ENCODE peak calls at places on chromosome 21, in six cellular contexts. One of them, this sample, is unnamed.

GRCh38 chr21:43975469-43976098 is 36.5 kb upstream of the TRAPPC10 start:
- DNase-seq in aorta: peak
- DNase-seq in mesenteric fat pad: no peak
- DNase-seq in GM04503: no peak
- DNase-seq in AG09319: peak
- DNase-seq in OCI-LY7: peak
- DNase-seq in this sample: peak

GRCh38 chr21:45309069-45309521 is 21.4 kb upstream of the POFUT2 start:
- DNase-seq in aorta: peak
- DNase-seq in mesenteric fat pad: no peak
- DNase-seq in GM04503: no peak
- DNase-seq in AG09319: no peak
- DNase-seq in OCI-LY7: peak
- DNase-seq in this sample: no peak

GRCh38 chr21:42568377-42568776 is 54.7 kb downstream of the SLC37A1 start:
- DNase-seq in aorta: peak
- DNase-seq in mesenteric fat pad: peak
- DNase-seq in GM04503: no peak
- DNase-seq in AG09319: no peak
- DNase-seq in OCI-LY7: no peak
- DNase-seq in this sample: no peak

GRCh38 chr21:46111857-46112730 is 14.2 kb downstream of the COL6A2 start:
- DNase-seq in aorta: peak
- DNase-seq in mesenteric fat pad: peak
- DNase-seq in GM04503: no peak
- DNase-seq in AG09319: no peak
- DNase-seq in OCI-LY7: no peak
- DNase-seq in this sample: no peak

GRCh38 chr21:42527127-42527488 is 13.5 kb downstream of the SLC37A1 start:
- DNase-seq in aorta: no peak
- DNase-seq in mesenteric fat pad: peak
- DNase-seq in GM04503: no peak
- DNase-seq in AG09319: no peak
- DNase-seq in OCI-LY7: no peak
- DNase-seq in this sample: no peak

GRCh38 chr21:32256873-32257620 is 21.8 kb downstream of the MIS18A start:
- DNase-seq in aorta: peak
- DNase-seq in mesenteric fat pad: no peak
- DNase-seq in GM04503: peak
- DNase-seq in AG09319: peak
- DNase-seq in OCI-LY7: no peak
- DNase-seq in this sample: peak

GRCh38 chr21:16180613-16181012 is 450.8 kb downstream of the USP25 start:
- DNase-seq in aorta: no peak
- DNase-seq in mesenteric fat pad: no peak
- DNase-seq in GM04503: no peak
- DNase-seq in AG09319: no peak
- DNase-seq in OCI-LY7: no peak
- DNase-seq in this sample: no peak

GRCh38 chr21:15224346-15225086 is 159.7 kb upstream of the NRIP1 start:
- DNase-seq in aorta: no peak
- DNase-seq in mesenteric fat pad: no peak
- DNase-seq in GM04503: peak
- DNase-seq in AG09319: peak
- DNase-seq in OCI-LY7: no peak
- DNase-seq in this sample: peak

GRCh38 chr21:32624726-32625125 is 12.5 kb upstream of the CFAP298 start:
- DNase-seq in aorta: no peak
- DNase-seq in mesenteric fat pad: no peak
- DNase-seq in GM04503: no peak
- DNase-seq in AG09319: no peak
- DNase-seq in OCI-LY7: no peak
- DNase-seq in this sample: no peak

GRCh38 chr21:31654340-31654739 is 5.2 kb upstream of the SOD1 start:
- DNase-seq in aorta: no peak
- DNase-seq in mesenteric fat pad: no peak
- DNase-seq in GM04503: no peak
- DNase-seq in AG09319: no peak
- DNase-seq in OCI-LY7: no peak
- DNase-seq in this sample: no peak

GRCh38 chr21:43599728-43600127 is 59.6 kb downstream of the HSF2BP start:
- DNase-seq in aorta: no peak
- DNase-seq in mesenteric fat pad: no peak
- DNase-seq in GM04503: no peak
- DNase-seq in AG09319: no peak
- DNase-seq in OCI-LY7: no peak
- DNase-seq in this sample: no peak

GRCh38 chr21:15831497-15831896 is 101.7 kb downstream of the USP25 start:
- DNase-seq in aorta: no peak
- DNase-seq in mesenteric fat pad: no peak
- DNase-seq in GM04503: no peak
- DNase-seq in AG09319: no peak
- DNase-seq in OCI-LY7: no peak
- DNase-seq in this sample: no peak

GRCh38 chr21:46538851-46539666 is 65.8 kb downstream of the S100B start:
- DNase-seq in aorta: no peak
- DNase-seq in mesenteric fat pad: no peak
- DNase-seq in GM04503: no peak
- DNase-seq in AG09319: no peak
- DNase-seq in OCI-LY7: no peak
- DNase-seq in this sample: no peak

GRCh38 chr21:40681164-40681859 is 165.6 kb downstream of the DSCAM start:
- DNase-seq in aorta: no peak
- DNase-seq in mesenteric fat pad: no peak
- DNase-seq in GM04503: no peak
- DNase-seq in AG09319: no peak
- DNase-seq in OCI-LY7: no peak
- DNase-seq in this sample: no peak

GRCh38 chr21:33975548-33976081 is 60.0 kb upstream of the ATP5PO start:
- DNase-seq in aorta: no peak
- DNase-seq in mesenteric fat pad: no peak
- DNase-seq in GM04503: no peak
- DNase-seq in AG09319: no peak
- DNase-seq in OCI-LY7: peak
- DNase-seq in this sample: no peak

GRCh38 chr21:27422435-27422834 is 455.5 kb upstream of the ADAMTS5 start:
- DNase-seq in aorta: no peak
- DNase-seq in mesenteric fat pad: no peak
- DNase-seq in GM04503: no peak
- DNase-seq in AG09319: no peak
- DNase-seq in OCI-LY7: no peak
- DNase-seq in this sample: no peak

GRCh38 chr21:41769933-41770332 is 3.1 kb upstream of the RIPK4 start:
- DNase-seq in aorta: peak
- DNase-seq in mesenteric fat pad: no peak
- DNase-seq in GM04503: no peak
- DNase-seq in AG09319: no peak
- DNase-seq in OCI-LY7: no peak
- DNase-seq in this sample: no peak

GRCh38 chr21:8989261-8989882 is 1532.0 kb upstream of the TPTE start:
- DNase-seq in aorta: no peak
- DNase-seq in mesenteric fat pad: no peak
- DNase-seq in GM04503: no peak
- DNase-seq in AG09319: no peak
- DNase-seq in OCI-LY7: no peak
- DNase-seq in this sample: no peak

GRCh38 chr21:44934276-44934675 is 5.6 kb upstream of the SLX9 start:
- DNase-seq in aorta: no peak
- DNase-seq in mesenteric fat pad: no peak
- DNase-seq in GM04503: no peak
- DNase-seq in AG09319: no peak
- DNase-seq in OCI-LY7: no peak
- DNase-seq in this sample: no peak

GRCh38 chr21:24486973-24487372 is 1120.3 kb downstream of the MRPL39 start:
- DNase-seq in aorta: no peak
- DNase-seq in mesenteric fat pad: no peak
- DNase-seq in GM04503: no peak
- DNase-seq in AG09319: no peak
- DNase-seq in OCI-LY7: no peak
- DNase-seq in this sample: no peak

GRCh38 chr21:26072891-26073615 is 97.5 kb downstream of the APP start:
- DNase-seq in aorta: no peak
- DNase-seq in mesenteric fat pad: no peak
- DNase-seq in GM04503: peak
- DNase-seq in AG09319: no peak
- DNase-seq in OCI-LY7: no peak
- DNase-seq in this sample: peak

GRCh38 chr21:16468191-16468590 is 738.4 kb downstream of the USP25 start:
- DNase-seq in aorta: no peak
- DNase-seq in mesenteric fat pad: no peak
- DNase-seq in GM04503: no peak
- DNase-seq in AG09319: no peak
- DNase-seq in OCI-LY7: no peak
- DNase-seq in this sample: no peak

GRCh38 chr21:25639167-25639921 is at the start of gene JAM2:
- DNase-seq in aorta: peak
- DNase-seq in mesenteric fat pad: peak
- DNase-seq in GM04503: no peak
- DNase-seq in AG09319: no peak
- DNase-seq in OCI-LY7: peak
- DNase-seq in this sample: no peak

GRCh38 chr21:46154155-46154954 is 1.0 kb downstream of the FTCD start:
- DNase-seq in aorta: peak
- DNase-seq in mesenteric fat pad: peak
- DNase-seq in GM04503: no peak
- DNase-seq in AG09319: no peak
- DNase-seq in OCI-LY7: no peak
- DNase-seq in this sample: no peak

GRCh38 chr21:45991606-45992301 is 10.2 kb downstream of the COL6A1 start:
- DNase-seq in aorta: peak
- DNase-seq in mesenteric fat pad: peak
- DNase-seq in GM04503: no peak
- DNase-seq in AG09319: no peak
- DNase-seq in OCI-LY7: no peak
- DNase-seq in this sample: no peak

GRCh38 chr21:45417256-45417950 is 12.4 kb downstream of the COL18A1 start:
- DNase-seq in aorta: peak
- DNase-seq in mesenteric fat pad: no peak
- DNase-seq in GM04503: no peak
- DNase-seq in AG09319: no peak
- DNase-seq in OCI-LY7: no peak
- DNase-seq in this sample: no peak

GRCh38 chr21:35045539-35046222 is 3.4 kb downstream of the RUNX1 start:
- DNase-seq in aorta: no peak
- DNase-seq in mesenteric fat pad: no peak
- DNase-seq in GM04503: no peak
- DNase-seq in AG09319: no peak
- DNase-seq in OCI-LY7: no peak
- DNase-seq in this sample: no peak

GRCh38 chr21:25963186-25963585 is 207.4 kb downstream of the APP start:
- DNase-seq in aorta: no peak
- DNase-seq in mesenteric fat pad: no peak
- DNase-seq in GM04503: no peak
- DNase-seq in AG09319: no peak
- DNase-seq in OCI-LY7: no peak
- DNase-seq in this sample: no peak

GRCh38 chr21:33041981-33042380 is 16.2 kb downstream of the OLIG2 start:
- DNase-seq in aorta: peak
- DNase-seq in mesenteric fat pad: no peak
- DNase-seq in GM04503: no peak
- DNase-seq in AG09319: no peak
- DNase-seq in OCI-LY7: no peak
- DNase-seq in this sample: no peak

GRCh38 chr21:36325373-36326010 is 5.5 kb downstream of the MORC3 start:
- DNase-seq in aorta: no peak
- DNase-seq in mesenteric fat pad: no peak
- DNase-seq in GM04503: no peak
- DNase-seq in AG09319: no peak
- DNase-seq in OCI-LY7: no peak
- DNase-seq in this sample: no peak

GRCh38 chr21:39518055-39518844 is 66.5 kb downstream of the SH3BGR start:
- DNase-seq in aorta: no peak
- DNase-seq in mesenteric fat pad: no peak
- DNase-seq in GM04503: no peak
- DNase-seq in AG09319: peak
- DNase-seq in OCI-LY7: peak
- DNase-seq in this sample: peak